ENCODE peak calls at places on chromosomes 7 and 10, in six cellular contexts. P is cardiac muscle cell; B is CD8-positive, alpha-beta T cell; J is psoas muscle; V is right cardiac atrium; F is A549. Z is an unnamed sample. For H3K4me1, the result is how much of the 10 kb centered on the place peaks cover.

GRCh38 chr10:123149568-123150228 is 1.8 kb downstream of the HMX2 start:
- DNase-seq in P (peak), B (no peak), J (peak), V (no peak), F (no peak), Z (no peak)

GRCh38 chr7:17033245-17033644 is 151.5 kb upstream of the AGR3 start:
- DNase-seq in P (no peak), B (no peak), J (no peak), V (no peak), F (no peak), Z (no peak)

GRCh38 chr10:92208736-92209135 is 82.1 kb downstream of the CPEB3 start:
- DNase-seq in P (peak), B (no peak), J (no peak), V (no peak), F (no peak), Z (no peak)

GRCh38 chr10:118581340-118581739 is 14.1 kb downstream of the PRLHR start:
- DNase-seq in P (no peak), B (no peak), J (no peak), V (no peak), F (no peak), Z (no peak)

GRCh38 chr7:69928609-69929008 is 330.3 kb downstream of the AUTS2 start:
- DNase-seq in P (no peak), B (no peak), J (no peak), V (no peak), F (no peak), Z (no peak)

GRCh38 chr7:107051376-107051775 is 6.9 kb downstream of the PRKAR2B start:
- DNase-seq in P (no peak), B (no peak), J (no peak), V (no peak), F (no peak), Z (no peak)

GRCh38 chr7:127514499-127514898 is 70.9 kb downstream of the GCC1 start:
- DNase-seq in P (peak), B (no peak), J (no peak), V (no peak), F (peak), Z (no peak)

GRCh38 chr7:5774790-5775189 is 6.7 kb downstream of the RNF216 start:
- DNase-seq in P (no peak), B (no peak), J (no peak), V (no peak), F (no peak), Z (no peak)

GRCh38 chr7:17275749-17276671 is 22.4 kb upstream of the AHR start:
- DNase-seq in P (peak), B (no peak), J (no peak), V (peak), F (no peak), Z (no peak)

GRCh38 chr7:28573751-28574295 is 161.5 kb downstream of the CREB5 start:
- DNase-seq in P (peak), B (no peak), J (no peak), V (no peak), F (no peak), Z (peak)

GRCh38 chr7:101243786-101244384 is 996 bp downstream of the FIS1 start:
- DNase-seq in P (peak), B (no peak), J (no peak), V (peak), F (peak), Z (peak)

GRCh38 chr7:154699421-154699820 is 303.5 kb downstream of the PAXIP1 start:
- DNase-seq in P (no peak), B (no peak), J (no peak), V (no peak), F (no peak), Z (no peak)

GRCh38 chr10:114711487-114712250 is 53.6 kb upstream of the ABLIM1 start:
- DNase-seq in P (no peak), B (no peak), J (no peak), V (no peak), F (no peak), Z (no peak)

GRCh38 chr7:128148676-128149075 is 92.4 kb upstream of the LEP start:
- DNase-seq in P (peak), B (no peak), J (no peak), V (no peak), F (no peak), Z (no peak)

GRCh38 chr10:132696728-132697567 is 89.0 kb downstream of the NKX6-2 start:
- DNase-seq in P (no peak), B (no peak), J (peak), V (no peak), F (no peak), Z (no peak)

GRCh38 chr10:100338434-100339036 is 8.5 kb upstream of the SCD start:
- DNase-seq in P (peak), B (peak), J (peak), V (peak), F (peak), Z (peak)

GRCh38 chr7:33539198-33539597 is 366.1 kb upstream of the BMPER start:
- DNase-seq in P (no peak), B (no peak), J (no peak), V (no peak), F (no peak), Z (no peak)

GRCh38 chr7:159035571-159036073 is 109.0 kb downstream of the VIPR2 start:
- DNase-seq in P (no peak), B (no peak), J (no peak), V (no peak), F (no peak), Z (no peak)

GRCh38 chr7:132422502-132423101 is 153.7 kb downstream of the PLXNA4 start:
- DNase-seq in P (no peak), B (no peak), J (no peak), V (no peak), F (no peak), Z (no peak)
- H3K4me1 ChIP-seq in P (half or more), B (under half), J (under half), V (under half), F (under half), Z (under half)

GRCh38 chr7:25711940-25712339 is 440.1 kb upstream of the NFE2L3 start:
- DNase-seq in P (no peak), B (no peak), J (no peak), V (no peak), F (no peak), Z (no peak)

GRCh38 chr7:25710954-25711353 is 441.0 kb upstream of the NFE2L3 start:
- DNase-seq in P (no peak), B (no peak), J (no peak), V (no peak), F (no peak), Z (no peak)

GRCh38 chr7:25716421-25716820 is 435.6 kb upstream of the NFE2L3 start:
- DNase-seq in P (peak), B (no peak), J (no peak), V (no peak), F (no peak), Z (no peak)

GRCh38 chr7:25714013-25714412 is 438.0 kb upstream of the NFE2L3 start:
- DNase-seq in P (no peak), B (no peak), J (no peak), V (no peak), F (no peak), Z (peak)

GRCh38 chr7:25712500-25712899 is 439.5 kb upstream of the NFE2L3 start:
- DNase-seq in P (no peak), B (no peak), J (no peak), V (no peak), F (no peak), Z (no peak)
- H3K27ac ChIP-seq in P (no peak), B (no peak), J (peak), V (no peak), F (no peak), Z (no peak)

DNA sequence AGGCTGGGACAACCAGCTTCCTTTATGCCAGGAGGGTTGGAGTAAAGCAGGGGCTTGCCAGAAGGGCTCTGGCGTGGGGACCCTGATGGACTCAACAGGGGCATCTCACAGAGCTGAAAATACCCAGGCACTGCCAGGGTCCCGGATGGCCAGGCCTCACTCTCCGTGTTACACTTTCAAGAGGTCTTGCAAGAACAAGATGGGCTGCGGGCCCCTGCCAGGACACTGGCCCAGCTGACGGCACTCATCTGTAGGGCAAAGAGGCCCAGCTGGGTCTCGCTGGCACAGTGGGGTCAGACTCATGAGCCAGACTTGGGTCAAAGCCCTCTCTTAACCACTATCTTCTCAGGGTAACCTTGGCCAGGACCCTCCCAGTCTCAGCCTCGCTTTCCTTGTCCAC is 90.9 kb downstream of the FAM53B start:
- DNase-seq in P (no peak), B (no peak), J (no peak), V (no peak), F (no peak), Z (no peak)
- H3K4me1 ChIP-seq in P (under half), B (half or more), J (half or more), V (under half), F (under half), Z (half or more)

GRCh38 chr10:71715026-71715425 is 4.6 kb downstream of the C10orf105 start:
- DNase-seq in P (no peak), B (no peak), J (no peak), V (no peak), F (no peak), Z (no peak)
- H3K27ac ChIP-seq in P (no peak), B (peak), J (no peak), V (no peak), F (no peak), Z (no peak)

GRCh38 chr7:20786779-20787651 is at the start of gene SP8:
- DNase-seq in P (no peak), B (no peak), J (no peak), V (no peak), F (peak), Z (no peak)

GRCh38 chr7:20787658-20788057 is 972 bp upstream of the SP8 start:
- DNase-seq in P (no peak), B (no peak), J (no peak), V (no peak), F (no peak), Z (no peak)

GRCh38 chr7:20791523-20791879 is 4.8 kb upstream of the SP8 start:
- DNase-seq in P (no peak), B (no peak), J (no peak), V (no peak), F (no peak), Z (no peak)

GRCh38 chr7:20793258-20793657 is 6.6 kb upstream of the SP8 start:
- DNase-seq in P (no peak), B (no peak), J (no peak), V (no peak), F (no peak), Z (no peak)

GRCh38 chr7:20790273-20790842 is 3.7 kb upstream of the SP8 start:
- DNase-seq in P (no peak), B (no peak), J (no peak), V (no peak), F (no peak), Z (no peak)
- H3K4me1 ChIP-seq in P (under half), B (under half), J (under half), V (under half), F (under half), Z (under half)

GRCh38 chr10:11875499-11876281 is 52.5 kb downstream of the PROSER2 start:
- DNase-seq in P (peak), B (no peak), J (peak), V (peak), F (peak), Z (peak)
- H3K27ac ChIP-seq in P (peak), B (no peak), J (peak), V (peak), F (peak), Z (peak)

GRCh38 chr7:32071466-32072091 is 1.4 kb upstream of the PDE1C start:
- DNase-seq in P (no peak), B (no peak), J (no peak), V (no peak), F (no peak), Z (no peak)

GRCh38 chr7:32068411-32068905 is 1.7 kb downstream of the PDE1C start:
- DNase-seq in P (no peak), B (no peak), J (no peak), V (no peak), F (no peak), Z (no peak)

GRCh38 chr7:32070051-32070405 is 179 bp downstream of the PDE1C start:
- DNase-seq in P (no peak), B (no peak), J (no peak), V (no peak), F (no peak), Z (no peak)

GRCh38 chr7:32070406-32071360 is at the start of gene PDE1C:
- DNase-seq in P (peak), B (no peak), J (no peak), V (peak), F (peak), Z (no peak)

DNA sequence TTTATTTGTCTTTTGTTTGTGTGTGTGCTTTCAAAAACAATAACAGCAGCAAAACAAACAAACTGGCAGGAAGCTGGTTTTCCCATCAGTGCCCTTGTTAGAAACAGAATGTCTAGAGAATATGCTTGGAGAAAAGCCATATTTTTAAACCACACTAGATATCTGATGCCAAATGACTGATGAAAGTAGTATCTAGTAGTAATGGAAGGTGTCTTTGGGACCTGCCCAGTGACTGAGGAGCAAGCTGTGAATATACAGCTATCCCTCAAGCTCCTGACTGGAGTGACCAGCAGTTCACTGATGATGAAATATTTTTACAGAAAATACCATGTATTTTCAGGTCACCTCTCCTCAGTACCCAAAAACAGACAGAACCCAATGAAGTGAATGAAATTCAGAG is 956 bp downstream of the PDE1C start:
- DNase-seq in P (no peak), B (no peak), J (no peak), V (no peak), F (no peak), Z (no peak)
- H3K4me1 ChIP-seq in P (under half), B (under half), J (under half), V (under half), F (under half), Z (under half)

GRCh38 chr7:129605960-129606644 is 5.4 kb upstream of the NRF1 start:
- DNase-seq in P (no peak), B (no peak), J (no peak), V (no peak), F (no peak), Z (no peak)

GRCh38 chr7:129609666-129610065 is 1.9 kb upstream of the NRF1 start:
- DNase-seq in P (no peak), B (no peak), J (no peak), V (no peak), F (no peak), Z (no peak)

GRCh38 chr7:129605038-129605437 is 6.5 kb upstream of the NRF1 start:
- DNase-seq in P (no peak), B (no peak), J (no peak), V (no peak), F (no peak), Z (no peak)

GRCh38 chr7:129606801-129607200 is 4.7 kb upstream of the NRF1 start:
- DNase-seq in P (no peak), B (no peak), J (no peak), V (no peak), F (no peak), Z (no peak)

DNA sequence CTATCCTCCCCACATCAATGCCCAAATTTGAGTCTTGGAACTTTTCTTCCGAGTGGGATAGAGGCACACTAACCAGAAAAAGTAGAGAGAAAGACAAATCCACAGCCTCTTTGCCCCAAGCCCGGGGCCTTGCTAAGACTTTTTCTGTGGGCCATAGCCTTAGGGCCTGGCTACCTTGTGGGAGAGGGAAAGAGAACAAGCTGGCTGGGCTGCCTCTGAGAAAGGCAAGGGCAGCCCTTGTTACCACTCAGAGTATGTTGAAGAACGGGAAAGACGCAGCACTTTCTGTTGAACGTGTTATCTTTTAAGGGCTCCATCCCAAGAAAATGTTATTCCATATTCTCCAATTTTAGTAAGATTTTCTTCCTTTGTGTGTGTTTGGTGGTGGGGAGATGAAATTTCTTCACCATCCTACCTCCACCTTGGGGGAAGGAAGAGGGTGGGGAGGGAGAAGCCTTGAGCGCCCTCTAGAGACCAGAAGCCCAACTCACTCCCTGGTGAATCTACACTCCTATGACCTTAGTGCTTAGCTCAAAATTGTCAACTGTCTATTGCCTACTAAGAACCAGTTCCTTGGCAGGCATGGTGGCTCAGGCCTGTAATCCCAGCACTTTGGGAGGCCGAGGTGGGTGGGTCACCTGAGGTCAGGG is 3.9 kb upstream of the NRF1 start:
- DNase-seq in P (peak), B (no peak), J (no peak), V (no peak), F (peak), Z (no peak)
- H3K27ac ChIP-seq in P (peak), B (no peak), J (no peak), V (no peak), F (no peak), Z (no peak)

GRCh38 chr7:30470163-30470770 is 8.3 kb downstream of the NOD1 start:
- DNase-seq in P (peak), B (no peak), J (peak), V (peak), F (no peak), Z (peak)
- H3K4me1 ChIP-seq in P (half or more), B (under half), J (under half), V (under half), F (half or more), Z (half or more)

Z was measured in adrenal gland.